ENCODE peak calls at places on chromosome X, in nine cellular contexts. J, N, Q, A, R, M, B, D and U are unnamed samples.

GRCh38 chrX:154308108-154308946 is 12.7 kb downstream of the TKTL1 start:
- DNase-seq in A (peak), B (peak), R (peak), N (no peak), J (peak), Q (peak), D (peak), M (peak), U (peak)

GRCh38 chrX:39752820-39753219 is 344.9 kb downstream of the BCOR start:
- DNase-seq in A (no peak), R (peak), M (peak), D (no peak), J (no peak), N (no peak), B (no peak), Q (no peak), U (no peak)

GRCh38 chrX:30831082-30831481 is 58.0 kb downstream of the TAB3 start:
- DNase-seq in M (no peak), R (no peak), N (no peak), Q (peak), D (no peak), J (no peak), A (peak), B (no peak), U (no peak)

GRCh38 chrX:14697453-14697852 is 168.1 kb downstream of the GLRA2 start:
- DNase-seq in Q (no peak), M (peak), N (no peak), A (peak), D (peak), R (peak), B (no peak), J (peak), U (peak)

GRCh38 chrX:39936886-39937770 is 160.6 kb downstream of the BCOR start:
- DNase-seq in J (no peak), N (no peak), A (peak), D (no peak), Q (no peak), B (no peak), R (no peak), M (no peak), U (peak)

GRCh38 chrX:153551135-153551534 is 33.7 kb downstream of the ATP2B3 start:
- DNase-seq in Q (peak), A (no peak), J (no peak), M (no peak), N (no peak), R (no peak), D (no peak), B (peak), U (peak)

GRCh38 chrX:153921511-153922285 is 4.4 kb downstream of the ARHGAP4 start:
- DNase-seq in R (no peak), D (no peak), N (no peak), A (no peak), Q (no peak), B (no peak), J (no peak), M (no peak), U (no peak)

GRCh38 chrX:12488781-12489180 is 302.4 kb upstream of the PRPS2 start:
- DNase-seq in B (no peak), R (no peak), D (no peak), N (no peak), Q (no peak), M (no peak), A (no peak), J (no peak), U (no peak)

GRCh38 chrX:150547511-150548115 is 20.8 kb upstream of the MTM1 start:
- DNase-seq in Q (peak), J (no peak), N (no peak), A (peak), M (peak), R (peak), B (peak), D (peak), U (peak)

GRCh38 chrX:71107762-71108360 is 1.3 kb upstream of the CXorf65 start:
- DNase-seq in J (no peak), B (no peak), N (no peak), M (no peak), R (no peak), D (no peak), A (no peak), Q (no peak), U (peak)

GRCh38 chrX:86830685-86831084 is 682.4 kb downstream of the DACH2 start:
- DNase-seq in D (no peak), N (no peak), Q (no peak), A (no peak), B (no peak), J (no peak), R (no peak), M (no peak), U (no peak)

GRCh38 chrX:47515941-47516649 is 33.1 kb upstream of the ZNF41 start:
- DNase-seq in D (no peak), A (no peak), Q (peak), M (no peak), B (peak), N (no peak), R (no peak), J (peak), U (peak)

GRCh38 chrX:916235-916609 is 285.6 kb downstream of the SHOX start:
- DNase-seq in M (no peak), N (no peak), D (no peak), Q (no peak), B (peak), J (no peak), R (no peak), A (no peak), U (no peak)

GRCh38 chrX:120672389-120672788 is 42.5 kb upstream of the C1GALT1C1 start:
- DNase-seq in Q (peak), B (peak), M (no peak), D (no peak), R (peak), N (peak), J (peak), A (no peak), U (no peak)

GRCh38 chrX:65582450-65583082 is 48.0 kb upstream of the LAS1L start:
- DNase-seq in D (no peak), N (no peak), J (no peak), M (no peak), A (no peak), R (no peak), B (no peak), Q (no peak), U (no peak)

GRCh38 chrX:12901486-12901885 is 4.9 kb upstream of the TLR8 start:
- DNase-seq in Q (peak), J (peak), D (peak), R (peak), B (peak), A (peak), M (peak), N (peak), U (peak)

GRCh38 chrX:39017716-39018115 is 216.5 kb downstream of the MID1IP1 start:
- DNase-seq in J (no peak), B (no peak), A (no peak), R (peak), M (no peak), N (no peak), D (no peak), Q (no peak), U (no peak)

GRCh38 chrX:118964252-118964651 is 10.2 kb upstream of the LONRF3 start:
- DNase-seq in M (no peak), A (no peak), Q (no peak), R (no peak), N (no peak), J (no peak), B (no peak), D (no peak), U (no peak)

GRCh38 chrX:107537815-107538214 is 88.4 kb downstream of the FRMPD3 start:
- DNase-seq in Q (peak), A (peak), R (peak), B (peak), M (peak), N (no peak), D (peak), J (peak), U (peak)

GRCh38 chrX:1673337-1673736 is 58.5 kb downstream of the ASMT start:
- DNase-seq in R (peak), A (peak), D (peak), N (no peak), J (no peak), B (no peak), M (peak), Q (no peak), U (peak)

GRCh38 chrX:56281789-56282188 is 49.6 kb downstream of the KLF8 start:
- DNase-seq in N (no peak), B (no peak), D (no peak), Q (no peak), A (peak), M (no peak), J (no peak), R (peak), U (peak)

GRCh38 chrX:2576793-2577192 is 76.0 kb upstream of the DHRSX start:
- DNase-seq in J (peak), D (no peak), M (no peak), Q (peak), A (no peak), R (no peak), N (no peak), B (no peak), U (no peak)

GRCh38 chrX:139931646-139932076 is 1.2 kb downstream of the ATP11C start:
- DNase-seq in J (no peak), R (no peak), N (no peak), M (no peak), B (no peak), D (peak), Q (no peak), A (no peak), U (no peak)

GRCh38 chrX:16610121-16610565 is 39.8 kb upstream of the S100G start:
- DNase-seq in N (no peak), A (no peak), D (no peak), J (peak), Q (peak), R (no peak), M (no peak), B (peak), U (no peak)

GRCh38 chrX:153310901-153311300 is 10.7 kb downstream of the PNMA6F start:
- DNase-seq in A (no peak), B (no peak), N (no peak), J (no peak), R (no peak), Q (no peak), M (no peak), D (no peak), U (no peak)

GRCh38 chrX:48617542-48618340 is 20.4 kb downstream of the WDR13 start:
- DNase-seq in R (no peak), Q (peak), M (no peak), B (peak), N (no peak), A (no peak), D (no peak), J (no peak), U (peak)

GRCh38 chrX:41412261-41413167 is 34.6 kb upstream of the NYX start:
- DNase-seq in M (peak), A (no peak), N (no peak), D (no peak), Q (no peak), R (peak), J (no peak), B (no peak), U (no peak)

GRCh38 chrX:63250253-63250868 is 100.8 kb downstream of the SPIN4 start:
- DNase-seq in J (peak), D (peak), B (peak), R (peak), M (peak), A (peak), Q (peak), N (peak), U (peak)

DNA sequence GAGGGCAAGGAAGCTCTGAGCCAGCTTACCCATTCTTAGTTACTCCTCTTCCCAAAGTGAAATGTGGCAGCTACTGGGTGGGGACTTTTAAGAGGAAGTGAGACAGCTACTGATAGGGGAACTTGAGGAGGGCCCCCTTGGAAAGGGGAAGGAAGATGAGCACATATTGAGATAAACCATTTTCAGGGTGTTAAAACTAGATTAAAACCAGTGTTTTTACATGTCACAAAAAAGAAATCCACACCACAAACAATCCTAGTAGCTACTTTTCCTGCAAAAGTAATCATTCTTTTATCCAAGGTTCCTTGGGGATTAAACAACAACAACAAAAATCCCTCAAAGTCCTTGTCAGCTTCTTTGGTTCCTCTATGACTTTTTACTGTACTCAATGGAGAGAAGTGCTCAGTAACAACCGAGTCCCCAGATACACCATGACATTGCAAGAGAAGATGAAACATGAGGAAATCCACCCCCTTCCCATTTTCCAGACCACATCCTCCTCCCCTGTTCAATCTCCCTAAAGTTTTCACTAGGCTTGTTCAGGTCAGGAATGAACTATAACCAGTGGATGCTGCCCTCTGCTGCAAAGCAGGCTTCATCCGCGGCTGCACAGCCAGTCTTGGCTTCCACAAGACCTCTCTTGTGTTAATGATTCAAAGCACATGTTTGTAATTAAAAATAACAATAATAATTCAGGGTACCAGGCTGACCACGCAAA is 113.5 kb upstream of the TMEM164 start:
- DNase-seq in N (peak), J (no peak), Q (peak), M (no peak), B (peak), D (no peak), A (peak), R (peak), U (peak)
- TF ChIP-seq CTCF in N (peak), J (peak), Q (peak), M (no peak), B (peak), D (no peak), A (no peak), R (peak), U (peak)

DNA sequence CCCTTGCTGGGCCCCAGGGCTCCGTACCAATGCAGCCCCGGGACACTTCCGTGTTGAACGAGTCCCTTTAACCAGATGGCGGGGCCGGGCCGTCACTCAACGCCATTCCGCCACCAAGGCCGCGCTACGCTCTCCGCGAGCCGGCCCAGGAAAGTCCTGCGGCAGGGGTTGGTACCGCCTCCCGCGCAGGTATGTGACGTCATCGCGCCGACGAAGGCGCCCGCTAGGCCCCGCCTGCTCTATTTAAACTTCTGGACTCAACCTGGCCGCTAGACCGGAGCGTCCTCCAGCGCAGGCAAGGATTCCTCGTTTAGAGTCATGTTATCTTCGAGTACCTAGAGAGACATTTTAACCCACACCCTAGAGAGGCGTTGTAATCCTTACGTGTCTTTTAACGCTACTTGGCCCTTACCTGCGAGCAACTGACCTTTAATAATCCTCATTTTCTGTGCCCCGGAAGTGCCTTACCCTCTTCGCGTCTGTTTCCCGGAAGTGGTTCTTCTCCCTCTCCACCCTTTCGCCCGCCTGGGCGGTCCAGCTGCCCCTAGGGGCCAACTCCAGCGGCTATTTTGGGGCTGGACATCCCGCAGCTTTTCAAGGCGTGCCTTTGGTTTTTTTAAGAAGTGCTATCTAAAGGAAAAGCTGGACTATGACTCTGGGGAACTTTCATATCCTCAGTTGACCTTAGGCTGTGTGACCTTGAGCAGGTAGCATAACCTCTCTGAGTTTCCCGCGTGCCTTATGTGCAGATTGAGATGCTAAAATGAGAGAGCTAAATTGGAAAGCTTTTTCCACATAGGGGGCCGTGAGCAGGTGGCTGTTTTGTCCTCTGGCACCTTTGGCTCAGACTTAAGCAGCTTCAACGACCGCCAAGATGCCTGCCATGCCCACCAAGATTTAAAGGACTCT is at the start of gene PNPLA4:
- DNase-seq in M (peak), R (peak), A (peak), D (peak), Q (peak), N (peak), B (peak), J (peak), U (peak)
- TF ChIP-seq CTCF in M (no peak), R (peak), A (no peak), D (no peak), Q (peak), N (peak), B (peak), J (no peak), U (no peak)

DNA sequence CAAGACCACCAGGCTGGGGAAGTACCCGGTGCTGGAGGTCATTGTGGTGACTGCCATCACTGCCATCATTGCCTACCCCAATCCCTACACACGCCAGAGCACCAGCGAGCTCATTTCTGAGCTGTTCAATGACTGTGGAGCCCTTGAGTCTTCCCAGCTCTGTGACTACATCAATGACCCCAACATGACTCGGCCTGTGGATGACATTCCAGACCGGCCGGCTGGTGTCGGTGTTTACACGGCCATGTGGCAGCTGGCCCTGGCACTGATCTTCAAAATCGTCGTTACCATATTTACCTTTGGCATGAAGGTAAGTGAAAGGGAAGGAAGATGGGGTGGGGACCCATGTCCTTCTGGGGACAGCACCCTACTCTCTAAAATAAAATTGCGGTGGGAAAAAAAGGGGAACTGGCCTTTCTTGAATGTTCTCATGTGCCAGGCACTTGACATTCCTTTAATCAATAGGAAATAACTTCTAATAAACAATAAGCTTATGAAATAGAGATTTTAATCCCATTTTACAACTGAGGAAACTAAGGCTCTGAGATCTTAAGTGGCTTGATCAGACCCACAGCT is 51.6 kb downstream of the CLCN4 start:
- DNase-seq in B (no peak), Q (no peak), J (no peak), R (no peak), N (no peak), D (no peak), M (no peak), A (no peak), U (no peak)
- TF ChIP-seq CTCF in B (no peak), Q (no peak), J (no peak), R (no peak), N (no peak), D (no peak), M (no peak), A (no peak), U (no peak)

GRCh38 chrX:82677281-82677680 is 830.8 kb upstream of the POU3F4 start:
- DNase-seq in J (no peak), B (no peak), D (no peak), M (no peak), R (peak), A (no peak), Q (peak), N (no peak), U (no peak)

GRCh38 chrX:82676386-82676785 is 831.7 kb upstream of the POU3F4 start:
- DNase-seq in B (no peak), Q (no peak), M (no peak), N (no peak), D (no peak), R (no peak), J (no peak), A (no peak), U (peak)
- TF ChIP-seq CTCF in B (no peak), Q (no peak), M (no peak), N (no peak), D (no peak), R (peak), J (no peak), A (no peak), U (no peak)